ENCODE peak calls at places on chromosomes 5 and 9, in five cellular contexts. L, W, M, G and A are unnamed samples.

GRCh38 chr5:81426347-81426746 is 32.4 kb upstream of the ACOT12 start:
- DNase-seq in W (no peak), G (no peak), L (no peak), M (no peak), A (no peak)

GRCh38 chr5:62977641-62978040 is 399.0 kb downstream of the LRRC70 start:
- DNase-seq in L (no peak), G (peak; percentile 6), M (no peak), W (no peak), A (no peak)

GRCh38 chr5:60541980-60542379 is 158.0 kb downstream of the DEPDC1B start:
- DNase-seq in G (no peak), M (no peak), L (no peak), W (no peak), A (peak; percentile 4)

GRCh38 chr5:154461531-154461930 is 15.7 kb downstream of the SAP30L start:
- DNase-seq in W (no peak), L (no peak), M (no peak), G (no peak), A (no peak)

GRCh38 chr5:168885324-168886120 is 306.4 kb upstream of the PANK3 start:
- DNase-seq in W (no peak), M (no peak), G (peak; percentile 62), L (no peak), A (no peak)

GRCh38 chr5:126965061-126965475 is 65.3 kb downstream of the MARCHF3 start:
- DNase-seq in L (no peak), W (peak; percentile 14), G (no peak), M (no peak), A (no peak)

GRCh38 chr5:167754501-167754941 is 536.9 kb upstream of the WWC1 start:
- DNase-seq in W (no peak), G (no peak), M (no peak), L (no peak), A (no peak)

GRCh38 chr5:8229551-8229950 is 360.6 kb downstream of the MTRR start:
- DNase-seq in G (no peak), W (no peak), M (no peak), L (no peak), A (no peak)

GRCh38 chr5:131630208-131630962 is 4.6 kb downstream of the RAPGEF6 start:
- DNase-seq in L (no peak), W (no peak), G (no peak), M (no peak), A (no peak)

GRCh38 chr5:173001229-173001841 is 17.8 kb downstream of the ATP6V0E1 start:
- DNase-seq in L (no peak), G (no peak), M (no peak), W (no peak), A (no peak)

GRCh38 chr9:1207681-1208080 is 157.5 kb downstream of the DMRT2 start:
- DNase-seq in W (no peak), L (no peak), G (no peak), M (no peak), A (no peak)

GRCh38 chr9:22813520-22813919 is 366.9 kb downstream of the DMRTA1 start:
- DNase-seq in G (peak; percentile 18), L (peak; percentile 45), W (no peak), M (no peak), A (no peak)

GRCh38 chr9:91908293-91908623 is 41.8 kb downstream of the ROR2 start:
- DNase-seq in G (no peak), W (no peak), M (no peak), L (no peak), A (no peak)

GRCh38 chr9:136399176-136400037 is 563 bp downstream of the SNAPC4 start:
- DNase-seq in L (peak; percentile 21), M (peak; percentile 23), W (no peak), G (no peak), A (no peak)

GRCh38 chr9:73219985-73220626 is 68.4 kb downstream of the ANXA1 start:
- DNase-seq in W (no peak), G (no peak), L (no peak), M (no peak), A (peak; percentile 61)

GRCh38 chr5:61623401-61624069 is 291.5 kb downstream of the ZSWIM6 start:
- DNase-seq in G (peak; percentile 26), M (no peak), L (no peak), W (no peak), A (no peak)

GRCh38 chr9:89869774-89870173 is 265.0 kb downstream of the GADD45G start:
- DNase-seq in W (no peak), L (no peak), G (no peak), M (no peak), A (no peak)

GRCh38 chr9:89597711-89598707 is 6.8 kb upstream of the GADD45G start:
- DNase-seq in L (peak; percentile 69), M (no peak), G (peak; percentile 71), W (peak; percentile 20), A (peak; percentile 58)

GRCh38 chr9:121609845-121610637 is 41.4 kb upstream of the DAB2IP start:
- DNase-seq in L (no peak), M (no peak), W (no peak), G (no peak), A (no peak)

GRCh38 chr9:121201045-121201737 is 478 bp downstream of the RAB14 start:
- DNase-seq in M (no peak), W (no peak), L (peak; percentile 14), G (peak; percentile 24), A (no peak)

GRCh38 chr9:98227883-98228282 is 27.6 kb downstream of the TBC1D2 start:
- DNase-seq in G (no peak), M (no peak), L (no peak), W (no peak), A (no peak)

GRCh38 chr9:33762343-33762742 is 33.0 kb upstream of the PRSS3 start:
- DNase-seq in W (no peak), M (no peak), L (no peak), G (no peak), A (no peak)

GRCh38 chr5:96669919-96670318 is 7.7 kb downstream of the CAST start:
- DNase-seq in W (no peak), M (no peak), L (no peak), G (no peak), A (no peak)

GRCh38 chr5:91297994-91298393 is 85.1 kb downstream of the ARRDC3 start:
- DNase-seq in M (no peak), W (no peak), G (no peak), L (no peak), A (no peak)

GRCh38 chr5:87746891-87747366 is 334.2 kb upstream of the CCNH start:
- DNase-seq in L (no peak), G (no peak), M (no peak), W (no peak), A (no peak)

GRCh38 chr5:6900828-6901227 is 187.6 kb downstream of the TENT4A start:
- DNase-seq in L (no peak), M (no peak), G (no peak), W (no peak), A (no peak)

GRCh38 chr5:95924720-95925119 is 36.9 kb downstream of the ELL2 start:
- DNase-seq in M (no peak), W (no peak), L (no peak), G (no peak), A (peak; percentile 75)

GRCh38 chr5:39107350-39107749 is 33.2 kb upstream of the RICTOR start:
- DNase-seq in W (no peak), L (no peak), M (no peak), G (no peak), A (no peak)

GRCh38 chr5:138458353-138458752 is 6.9 kb upstream of the EGR1 start:
- DNase-seq in G (no peak), M (no peak), W (no peak), L (no peak), A (no peak)

GRCh38 chr5:174283176-174283575 is 237.7 kb downstream of the NSG2 start:
- DNase-seq in L (no peak), G (no peak), W (no peak), M (no peak), A (no peak)

GRCh38 chr5:402615-403359 is 40.2 kb upstream of the EXOC3 start:
- DNase-seq in G (no peak), M (no peak), L (no peak), W (peak; percentile 24), A (peak; percentile 84)

GRCh38 chr5:142016576-142016975 is 3.7 kb upstream of the GNPDA1 start:
- DNase-seq in L (no peak), G (no peak), M (peak; percentile 43), W (peak; percentile 4), A (no peak)